ENCODE peak calls at places on chromosomes 6 and 20, in four cellular contexts. R, Z, E and M are unnamed samples. For H3F3A, the result is how much of the 10 kb centered on the place peaks cover.

GRCh38 chr6:45421700-45422540 is 44.2 kb upstream of the SUPT3H start:
- DNase-seq in E (peak), R (peak), Z (peak), M (peak)

GRCh38 chr6:49479308-49480004 is 16.3 kb downstream of the CENPQ start:
- DNase-seq in Z (no peak), E (no peak), R (no peak), M (no peak)

GRCh38 chr6:138647006-138647405 is 126.6 kb upstream of the CCDC28A start:
- DNase-seq in R (no peak), Z (no peak), E (no peak), M (peak)

GRCh38 chr6:137349856-137350830 is 131.0 kb upstream of the IFNGR1 start:
- DNase-seq in Z (no peak), E (no peak), R (no peak), M (no peak)

GRCh38 chr20:47784599-47785320 is 521 bp downstream of the SULF2 start:
- DNase-seq in E (peak), R (peak), Z (peak), M (peak)

GRCh38 chr20:4689224-4689623 is 32.5 kb upstream of the PRND start:
- DNase-seq in E (no peak), R (no peak), Z (no peak), M (peak)

GRCh38 chr20:63707558-63708300 is at the start of the genes ARFRP1 and ZGPAT:
- DNase-seq in E (peak), R (peak), Z (peak), M (peak)

GRCh38 chr20:1500496-1500895 is 9.3 kb upstream of the SIRPB2 start:
- DNase-seq in R (no peak), Z (no peak), E (peak), M (no peak)

GRCh38 chr6:44712353-44713147 is 325.0 kb downstream of the CDC5L start:
- DNase-seq in Z (no peak), E (no peak), R (no peak), M (no peak)

DNA sequence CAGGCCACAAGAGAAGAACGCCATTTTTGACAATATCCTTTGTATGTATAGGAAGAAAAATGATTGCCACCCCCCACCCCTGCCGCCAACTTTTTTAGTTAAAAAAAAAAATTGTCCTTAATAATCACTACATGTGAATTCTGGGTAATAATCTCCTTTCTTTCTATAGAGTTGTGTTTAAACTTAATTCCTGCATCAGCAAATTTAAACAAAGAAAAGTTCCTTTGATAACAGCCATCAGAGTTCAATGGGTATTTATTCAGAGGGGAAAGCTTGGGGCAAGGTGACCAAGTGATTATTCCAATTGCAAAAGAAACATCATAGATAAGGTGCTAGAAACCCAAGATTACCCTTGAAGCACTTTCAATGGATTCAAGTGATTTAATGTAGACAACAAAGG is 47.0 kb downstream of the GCLC start:
- DNase-seq in E (no peak), Z (no peak), R (no peak), M (no peak)
- H3F3A ChIP-seq in E (under half), Z (under half), R (under half), M (under half)

GRCh38 chr20:32482251-32483220 is 102.6 kb downstream of the NOL4L start:
- DNase-seq in R (peak), Z (peak), E (no peak), M (peak)
- H3K9ac ChIP-seq in R (peak), Z (no peak), E (no peak), M (peak)

GRCh38 chr6:168500519-168500918 is 59.5 kb downstream of the SMOC2 start:
- DNase-seq in R (no peak), E (no peak), Z (no peak), M (no peak)

GRCh38 chr6:168496932-168497331 is 55.9 kb downstream of the SMOC2 start:
- DNase-seq in R (no peak), Z (no peak), E (no peak), M (no peak)

GRCh38 chr6:168501561-168501960 is 60.6 kb downstream of the SMOC2 start:
- DNase-seq in E (no peak), R (no peak), Z (no peak), M (no peak)

GRCh38 chr6:168497381-168497780 is 56.4 kb downstream of the SMOC2 start:
- DNase-seq in R (no peak), E (no peak), Z (no peak), M (no peak)

DNA sequence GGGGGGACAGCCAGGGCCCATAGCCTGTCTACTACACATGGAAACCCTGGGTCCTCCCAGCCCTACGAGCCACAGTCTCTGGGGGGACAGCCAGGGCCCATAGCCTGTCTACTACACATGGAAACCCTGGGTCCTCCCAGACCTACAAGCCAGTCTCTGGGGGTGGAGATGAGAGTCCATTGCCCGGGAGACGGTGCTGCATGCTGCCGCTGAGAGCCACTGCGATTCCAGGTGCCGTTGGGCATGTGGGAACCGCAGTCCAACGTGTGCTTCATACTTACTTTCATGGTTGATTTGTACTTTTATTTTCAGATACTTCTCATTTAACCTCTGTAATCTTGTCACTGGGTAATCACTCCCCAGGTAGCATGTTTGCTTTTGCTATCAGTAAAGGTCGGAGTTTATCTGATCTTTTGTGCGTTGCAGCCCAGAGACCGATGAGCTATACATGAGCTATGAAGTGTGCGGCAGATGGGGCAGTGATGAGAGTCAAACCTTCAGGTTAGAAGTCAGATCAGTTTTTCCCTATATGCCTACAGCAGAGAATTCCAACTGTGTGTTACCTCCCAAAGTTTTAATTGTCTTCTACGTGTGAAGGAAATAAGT is 58.2 kb downstream of the SMOC2 start:
- DNase-seq in Z (no peak), R (no peak), E (no peak), M (no peak)
- TF ChIP-seq EZH2 in Z (no peak), R (no peak), E (no peak), M (no peak)

GRCh38 chr6:90214966-90215365 is 81.7 kb downstream of the BACH2 start:
- DNase-seq in E (no peak), R (no peak), Z (no peak), M (no peak)

GRCh38 chr6:90217621-90218496 is 78.8 kb downstream of the BACH2 start:
- DNase-seq in R (no peak), E (no peak), Z (no peak), M (no peak)

GRCh38 chr6:90219168-90219985 is 77.3 kb downstream of the BACH2 start:
- DNase-seq in R (peak), E (peak), Z (peak), M (peak)

GRCh38 chr6:90214461-90214860 is 82.2 kb downstream of the BACH2 start:
- DNase-seq in E (peak), Z (no peak), R (no peak), M (no peak)

DNA sequence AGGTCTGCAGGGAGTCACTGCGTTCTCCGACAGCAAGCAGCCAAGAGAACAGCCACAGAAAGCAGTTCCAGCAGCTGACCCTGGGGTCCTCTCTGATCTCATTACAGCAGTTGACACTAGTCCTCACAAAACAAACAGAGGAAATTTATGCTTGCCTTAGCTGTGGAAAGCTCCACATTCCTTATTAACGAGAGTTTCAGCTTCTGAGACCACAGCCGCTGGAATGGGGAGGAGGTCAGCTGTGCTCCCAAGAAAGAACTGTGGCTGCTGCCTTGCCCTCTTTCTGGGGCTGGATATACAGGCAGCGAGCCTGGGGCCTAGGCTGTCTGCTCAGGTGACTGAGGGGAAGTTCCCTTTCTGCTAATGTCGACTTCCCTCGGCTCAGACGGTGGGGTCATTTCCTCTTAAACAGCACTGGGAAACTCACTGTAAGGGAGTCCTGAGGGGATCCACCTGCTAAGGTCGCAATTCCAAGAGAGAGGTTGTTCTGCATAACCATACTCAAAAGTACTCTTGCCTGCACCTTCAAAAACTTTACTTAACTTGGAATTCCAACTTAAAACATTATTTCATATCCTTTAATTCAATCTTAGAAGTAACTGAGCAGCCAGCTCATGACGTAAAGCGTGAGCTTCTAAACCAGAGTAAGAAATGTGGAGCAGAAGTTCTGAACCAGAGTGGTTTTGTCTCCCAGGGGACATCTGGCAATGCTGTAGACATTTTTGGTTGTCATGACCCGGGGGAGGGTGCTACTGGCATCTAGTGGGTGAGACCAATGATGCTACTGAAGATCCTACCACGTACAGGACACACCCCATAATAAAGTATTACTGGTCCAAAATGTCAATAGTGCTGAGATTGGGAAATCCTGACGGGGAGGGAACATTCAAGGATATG is 80.3 kb downstream of the BACH2 start:
- DNase-seq in E (no peak), Z (peak), R (no peak), M (peak)
- H3F3A ChIP-seq in E (under half), Z (half or more), R (under half), M (under half)

GRCh38 chr6:159871241-159871640 is 19.5 kb upstream of the MAS1 start:
- DNase-seq in E (no peak), R (no peak), Z (no peak), M (no peak)

GRCh38 chr6:159866286-159867247 is 24.2 kb upstream of the MAS1 start:
- DNase-seq in R (no peak), E (no peak), Z (no peak), M (no peak)

GRCh38 chr6:159862103-159862502 is 28.7 kb upstream of the MAS1 start:
- DNase-seq in R (no peak), Z (no peak), E (no peak), M (no peak)

GRCh38 chr6:159865226-159865920 is 25.4 kb upstream of the MAS1 start:
- DNase-seq in E (no peak), Z (no peak), R (no peak), M (no peak)
- H3K9ac ChIP-seq in E (no peak), Z (no peak), R (no peak), M (no peak)

DNA sequence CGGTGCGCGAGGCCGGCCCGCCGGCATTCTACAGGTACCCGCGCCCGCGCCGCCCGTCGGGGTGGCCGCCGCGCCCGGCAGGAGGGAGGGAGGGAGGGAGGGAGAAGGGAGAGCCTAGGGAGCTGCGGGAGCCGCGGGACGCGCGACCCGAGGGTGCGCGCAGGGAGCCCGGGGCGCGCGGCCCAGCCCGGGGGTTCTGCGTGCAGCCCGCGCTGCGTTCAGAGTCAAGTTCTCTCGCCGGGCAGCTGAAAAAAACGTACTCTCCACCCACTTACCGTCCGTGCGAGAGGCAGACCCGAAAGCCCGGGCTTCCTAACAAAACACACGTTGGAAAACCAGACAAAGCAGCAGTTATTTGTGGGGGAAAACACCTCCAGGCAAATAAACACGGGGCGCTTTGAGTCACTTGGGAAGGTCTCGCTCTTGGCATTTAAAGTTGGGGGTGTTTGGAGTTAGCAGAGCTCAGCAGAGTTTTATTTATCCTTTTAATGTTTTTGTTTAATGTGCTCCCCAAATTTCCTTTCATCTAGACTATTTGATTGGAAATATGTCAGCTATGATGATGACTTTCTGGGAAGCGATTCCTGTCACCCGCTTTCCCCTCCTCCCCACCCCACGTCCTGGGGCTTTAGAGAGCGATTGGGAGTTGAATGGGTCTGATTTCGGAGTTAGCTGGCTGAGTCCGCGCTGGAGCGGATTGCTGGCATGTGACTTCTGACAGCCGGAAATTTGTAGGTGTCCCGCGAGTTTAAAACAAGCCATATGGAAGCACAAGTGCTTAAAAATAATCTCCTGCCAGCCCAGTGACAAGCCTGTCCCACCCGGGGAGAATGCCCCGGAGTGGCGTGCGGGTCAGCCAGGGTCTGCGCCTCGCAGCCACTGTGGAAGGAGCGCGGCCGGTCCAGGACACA is 1.1 kb downstream of the ESR1 start:
- DNase-seq in R (no peak), Z (peak), E (peak), M (peak)
- TF ChIP-seq EZH2 in R (no peak), Z (peak), E (no peak), M (peak)

GRCh38 chr6:158816329-158816728 is 2.8 kb downstream of the EZR start:
- DNase-seq in Z (peak), E (peak), R (peak), M (no peak)

GRCh38 chr6:158818008-158818579 is 1.1 kb downstream of the EZR start:
- DNase-seq in R (peak), Z (peak), E (peak), M (peak)

GRCh38 chr6:158817298-158818007 is 1.7 kb downstream of the EZR start:
- DNase-seq in Z (peak), R (no peak), E (peak), M (peak)

GRCh38 chr6:158815379-158815724 is 3.8 kb downstream of the EZR start:
- DNase-seq in Z (no peak), R (no peak), E (no peak), M (no peak)

DNA sequence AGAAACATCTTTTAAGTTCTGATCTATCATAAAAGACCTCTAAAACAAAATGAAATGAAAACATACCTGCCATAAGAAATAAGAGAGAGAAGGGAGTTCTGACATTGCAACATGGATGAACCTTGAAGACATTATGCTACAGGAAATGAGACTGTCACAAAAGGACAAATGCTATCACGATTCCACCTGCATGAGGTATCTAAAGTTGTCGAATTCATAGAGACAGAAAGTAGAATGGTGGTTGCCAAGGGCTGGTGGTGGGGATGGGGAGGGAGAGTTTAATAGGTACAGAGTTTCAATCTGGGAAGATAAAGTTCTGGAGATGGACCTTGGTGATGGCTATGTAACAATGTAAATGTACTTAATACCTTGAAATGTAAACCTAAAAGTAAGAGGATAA is 3.3 kb downstream of the EZR start:
- DNase-seq in E (no peak), Z (no peak), R (no peak), M (no peak)
- H3F3A ChIP-seq in E (under half), Z (under half), R (under half), M (under half)

GRCh38 chr20:23366384-23366783 is 4.4 kb downstream of the GZF1 start:
- DNase-seq in R (no peak), Z (no peak), E (peak), M (peak)

GRCh38 chr20:23367770-23368169 is 5.8 kb downstream of the GZF1 start:
- DNase-seq in R (peak), Z (no peak), E (no peak), M (peak)

GRCh38 chr20:23368316-23369110 is 6.5 kb downstream of the GZF1 start:
- DNase-seq in E (no peak), R (peak), Z (no peak), M (peak)

GRCh38 chr20:23363257-23363649 is 1.3 kb downstream of the GZF1 start:
- DNase-seq in R (no peak), Z (no peak), E (no peak), M (peak)

GRCh38 chr20:23365390-23366165 is 3.6 kb downstream of the GZF1 start:
- DNase-seq in Z (no peak), E (no peak), R (no peak), M (no peak)
- H3K9ac ChIP-seq in Z (no peak), E (peak), R (no peak), M (no peak)

DNA sequence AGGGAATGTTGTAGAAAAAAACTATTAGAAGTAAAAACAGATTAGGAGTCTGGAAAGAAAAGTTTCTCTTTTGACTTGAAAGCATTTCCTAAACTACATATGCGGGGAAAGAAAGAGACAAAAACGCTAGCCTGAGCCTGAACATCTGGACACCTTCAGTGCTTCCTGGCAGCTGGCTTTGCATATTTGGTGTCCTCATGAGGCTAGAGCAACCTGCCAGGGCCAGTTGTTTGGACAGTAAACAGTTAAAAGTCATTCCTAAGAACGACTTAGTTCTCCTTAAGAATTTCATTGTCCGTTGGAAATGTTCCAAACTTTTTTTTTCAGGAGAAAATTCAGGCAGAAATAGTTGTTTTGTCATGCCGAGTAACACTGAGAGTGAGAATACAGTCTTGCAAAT is 199.8 kb downstream of the SMOC2 start:
- DNase-seq in E (no peak), R (no peak), Z (no peak), M (no peak)
- TF ChIP-seq EZH2 in E (no peak), R (no peak), Z (no peak), M (no peak)

GRCh38 chr6:27890351-27891299 is 21.6 kb downstream of the OR2B2 start:
- DNase-seq in Z (peak), E (peak), R (no peak), M (peak)
- H3F3A ChIP-seq in Z (half or more), E (half or more), R (under half), M (half or more)